ENCODE peak calls at places on chromosomes 6 and 20, in five cellular contexts. S, L, U, B and T are unnamed samples.

GRCh38 chr6:158771399-158772158 is 47.6 kb downstream of the EZR start:
- DNase-seq in S (no peak), L (no peak), U (no peak), B (no peak), T (no peak)

GRCh38 chr20:11807070-11807741 is 110.5 kb upstream of the BTBD3 start:
- DNase-seq in S (no peak), L (no peak), U (no peak), B (peak), T (no peak)

GRCh38 chr20:36339646-36340592 is 33.8 kb downstream of the DLGAP4 start:
- DNase-seq in S (no peak), L (no peak), U (peak), B (no peak), T (no peak)

GRCh38 chr6:93992976-93993375 is 573.6 kb upstream of the EPHA7 start:
- DNase-seq in S (no peak), L (no peak), U (no peak), B (no peak), T (no peak)

GRCh38 chr6:46113370-46113769 is 16.4 kb upstream of the ENPP4 start:
- DNase-seq in S (no peak), L (no peak), U (no peak), B (no peak), T (no peak)

GRCh38 chr20:48850681-48851299 is 23.0 kb upstream of the PREX1 start:
- DNase-seq in S (no peak), L (no peak), U (no peak), B (no peak), T (no peak)

GRCh38 chr6:138590796-138591709 is 91.8 kb upstream of the NHSL1 start:
- DNase-seq in S (peak), L (peak), U (no peak), B (peak), T (peak)

GRCh38 chr20:9306521-9306920 is 207.9 kb upstream of the LAMP5 start:
- DNase-seq in S (no peak), L (no peak), U (no peak), B (no peak), T (no peak)

GRCh38 chr6:42864602-42865001 is 14.8 kb upstream of the RPL7L1 start:
- DNase-seq in S (no peak), L (no peak), U (no peak), B (no peak), T (no peak)

GRCh38 chr6:134173007-134173690 is 120.7 kb upstream of the SLC2A12 start:
- DNase-seq in S (no peak), L (no peak), U (no peak), B (no peak), T (no peak)

GRCh38 chr6:134175532-134176282 is 123.3 kb upstream of the SLC2A12 start:
- DNase-seq in S (peak), L (peak), U (peak), B (no peak), T (peak)

GRCh38 chr6:134173936-134174789 is 121.7 kb upstream of the SLC2A12 start:
- DNase-seq in S (peak), L (peak), U (peak), B (no peak), T (peak)

GRCh38 chr6:134176283-134176975 is 124.0 kb upstream of the SLC2A12 start:
- DNase-seq in S (peak), L (no peak), U (peak), B (no peak), T (peak)

DNA sequence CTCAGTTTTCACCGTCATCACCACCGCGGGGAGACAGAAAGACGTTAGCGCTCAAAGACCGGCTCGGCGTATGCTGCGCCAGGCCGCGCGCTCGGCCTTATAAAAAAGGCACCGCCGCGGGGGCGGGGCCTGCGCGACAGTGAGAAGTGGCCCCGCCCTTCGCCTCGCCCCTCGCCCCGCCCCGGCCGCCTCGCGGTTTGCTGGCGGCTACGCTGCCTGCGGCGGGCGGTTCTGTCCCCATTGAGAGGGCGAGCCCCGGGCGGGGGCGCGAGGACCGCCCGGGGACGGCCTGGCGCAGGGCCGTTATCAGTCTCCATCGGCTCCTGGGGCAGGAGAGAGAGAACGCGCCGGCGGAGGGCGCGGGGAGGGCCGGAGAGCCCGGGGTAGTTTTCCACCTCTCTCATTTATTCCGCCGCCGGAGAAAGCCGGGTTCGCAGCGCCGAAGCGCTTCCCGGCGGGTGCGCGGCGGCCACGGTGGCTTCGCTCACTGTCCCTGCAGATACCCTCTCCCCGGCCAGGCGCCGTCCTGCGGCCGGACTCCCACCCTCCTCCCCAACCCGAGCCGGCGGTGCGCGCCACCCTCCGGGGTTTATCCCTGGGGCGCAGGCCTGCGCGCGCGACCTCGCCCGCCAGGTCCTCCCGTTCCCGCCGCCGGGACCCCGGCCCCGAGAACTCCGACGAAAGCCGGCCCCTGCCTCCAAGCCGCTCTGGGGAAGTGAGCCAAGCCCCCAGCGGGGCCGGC is 122.5 kb upstream of the SLC2A12 start:
- DNase-seq in S (peak), L (peak), U (peak), B (peak), T (peak)
- TF ChIP-seq POLR2A in S (peak), L (peak), U (peak), B (peak), T (peak)

GRCh38 chr6:107657755-107658461 is 166.2 kb downstream of the SCML4 start:
- DNase-seq in S (peak), L (no peak), U (peak), B (peak), T (no peak)
- TF ChIP-seq POLR2A in S (no peak), L (no peak), U (peak), B (no peak), T (no peak)

DNA sequence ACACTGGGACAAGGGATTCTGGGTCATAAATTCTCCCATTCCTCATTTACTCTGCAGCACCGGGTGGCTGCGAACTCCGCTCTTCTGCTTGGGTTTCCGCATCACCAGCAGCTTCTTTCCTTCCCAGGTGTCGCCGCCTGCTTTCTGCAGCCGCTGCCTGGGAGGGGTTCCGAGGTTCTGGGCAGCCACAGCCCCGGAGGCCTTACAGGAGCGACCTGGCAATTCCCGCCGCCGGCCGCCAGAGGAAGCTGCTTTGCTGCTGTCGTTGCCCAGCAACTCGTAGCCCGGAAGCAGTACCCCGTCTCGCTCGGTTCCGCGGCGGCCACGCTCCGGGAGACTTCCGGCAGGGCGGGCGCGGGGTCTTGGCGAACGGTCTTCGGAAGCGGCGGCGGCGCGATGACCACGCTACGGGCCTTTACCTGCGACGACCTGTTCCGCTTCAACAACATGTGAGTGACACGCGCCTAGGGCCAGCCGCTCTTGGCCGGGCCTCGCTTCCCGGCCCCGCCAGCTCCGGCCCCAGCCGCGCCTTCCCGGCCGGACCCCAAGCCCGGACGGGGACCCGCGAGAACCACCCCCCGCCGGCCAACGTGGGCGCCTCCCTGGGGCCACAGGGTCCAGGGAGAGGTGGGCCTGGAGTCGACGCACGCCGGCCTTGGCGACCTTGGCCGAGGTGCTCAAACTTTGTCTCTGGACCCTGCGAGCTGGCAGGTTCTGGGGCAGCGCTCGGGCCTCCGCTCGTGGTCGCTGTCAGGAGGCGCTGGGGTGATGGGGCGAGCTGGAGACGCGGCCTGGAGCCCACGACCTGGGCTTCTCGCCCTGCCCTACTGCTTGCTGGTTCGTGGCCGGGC is at the start of gene NAA20:
- DNase-seq in S (peak), L (peak), U (peak), B (peak), T (peak)
- TF ChIP-seq POLR2A in S (peak), L (no peak), U (no peak), B (peak), T (peak)

GRCh38 chr6:76593668-76594067 is 521.2 kb upstream of the IMPG1 start:
- DNase-seq in S (no peak), L (no peak), U (peak), B (no peak), T (no peak)
- TF ChIP-seq POLR2A in S (no peak), L (no peak), U (no peak), B (no peak), T (no peak)

DNA sequence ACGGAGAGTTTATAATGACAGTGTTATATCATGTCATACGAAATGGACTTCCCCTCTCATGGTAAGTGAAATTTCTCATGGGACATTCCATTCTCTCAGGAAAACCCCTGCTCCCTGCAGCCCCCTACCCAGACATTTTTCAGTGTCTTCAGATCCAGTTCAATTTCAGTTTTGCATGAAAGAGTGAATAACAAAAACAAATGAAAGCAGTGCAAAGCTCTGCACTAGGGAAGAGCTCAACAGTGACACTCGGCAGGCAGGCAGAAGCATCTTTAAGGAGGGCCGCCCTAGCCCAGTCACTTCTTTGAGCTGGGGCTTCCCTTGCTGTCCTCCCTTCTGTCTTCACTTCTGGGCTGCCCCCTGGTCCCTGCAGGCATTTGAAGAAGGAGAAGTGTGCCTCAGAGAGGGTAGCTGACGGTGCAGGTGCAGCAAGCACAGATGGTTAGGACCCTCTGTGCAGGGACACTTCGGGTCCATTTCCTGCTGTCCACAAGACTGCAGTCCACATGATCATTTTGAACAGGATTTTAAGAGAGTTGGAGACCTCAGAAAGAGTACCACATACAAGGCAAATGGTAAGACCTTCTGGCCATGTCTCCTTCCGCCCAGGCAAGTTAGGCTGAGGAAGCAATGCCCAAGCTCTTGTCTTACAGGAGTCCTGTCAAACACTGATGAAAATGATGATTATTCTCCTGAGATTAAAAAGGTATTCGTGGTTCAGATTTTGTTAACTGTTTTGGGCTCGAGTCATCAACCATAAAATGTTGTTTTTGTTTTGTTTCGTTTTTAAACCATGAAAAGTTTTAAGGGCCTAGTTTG is 5.4 kb upstream of the DUSP22 start:
- DNase-seq in S (no peak), L (no peak), U (peak), B (no peak), T (no peak)
- TF ChIP-seq POLR2A in S (no peak), L (no peak), U (no peak), B (no peak), T (no peak)

GRCh38 chr20:21125849-21126840 is at the start of gene KIZ:
- DNase-seq in S (peak), L (peak), U (peak), B (peak), T (peak)
- TF ChIP-seq POLR2A in S (peak), L (peak), U (peak), B (peak), T (peak)

DNA sequence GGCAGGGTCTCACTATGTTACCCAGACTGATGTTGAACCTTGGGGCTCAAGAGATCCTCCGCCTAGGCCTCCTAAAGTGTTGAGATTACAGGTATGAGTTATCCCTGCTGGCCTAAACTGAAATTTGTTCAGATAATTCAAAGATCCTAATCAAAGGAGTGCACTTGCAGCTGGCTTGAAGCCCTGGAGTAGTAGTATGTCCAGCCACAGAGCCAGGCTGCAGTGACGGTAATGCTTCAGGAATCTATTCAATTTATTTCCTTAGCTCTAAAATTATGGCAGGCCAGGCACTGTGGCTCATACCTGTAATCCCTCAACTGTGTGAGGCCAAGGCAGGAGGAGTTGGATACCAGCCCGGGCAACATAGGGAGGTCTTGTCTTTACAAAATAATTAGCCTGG is 1.4 kb upstream of the DDX43 start:
- DNase-seq in S (no peak), L (no peak), U (no peak), B (no peak), T (no peak)
- TF ChIP-seq POLR2A in S (no peak), L (no peak), U (no peak), B (no peak), T (no peak)

GRCh38 chr6:6969761-6970223 is 138.0 kb upstream of the RREB1 start:
- DNase-seq in S (no peak), L (no peak), U (no peak), B (no peak), T (peak)
- TF ChIP-seq POLR2A in S (no peak), L (no peak), U (no peak), B (no peak), T (no peak)

DNA sequence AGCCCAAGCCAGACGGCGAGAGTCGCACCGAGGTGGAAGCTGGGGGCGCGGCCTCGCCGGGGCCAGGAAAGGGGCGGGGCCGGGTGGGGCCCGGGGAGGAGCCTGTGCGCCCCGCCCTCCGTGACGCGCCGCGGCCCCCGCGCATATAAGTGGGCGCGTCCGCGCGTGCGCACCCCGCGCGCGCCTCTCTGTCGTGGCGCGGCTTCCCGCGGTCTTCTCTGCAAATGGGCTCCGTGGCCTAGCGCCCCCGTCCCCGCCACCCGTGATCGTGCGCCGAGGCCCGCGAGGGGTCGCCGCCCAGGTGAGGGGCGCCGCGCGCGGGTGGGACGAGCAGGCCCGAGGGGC is at the start of gene PPDPF:
- DNase-seq in S (peak), L (peak), U (peak), B (peak), T (peak)
- TF ChIP-seq POLR2A in S (peak), L (peak), U (peak), B (peak), T (peak)

GRCh38 chr6:76221525-76221924 is 149.1 kb upstream of the IMPG1 start:
- DNase-seq in S (no peak), L (no peak), U (no peak), B (no peak), T (no peak)

GRCh38 chr6:76217606-76218005 is 145.1 kb upstream of the IMPG1 start:
- DNase-seq in S (no peak), L (no peak), U (no peak), B (no peak), T (no peak)

GRCh38 chr6:76222189-76222588 is 149.7 kb upstream of the IMPG1 start:
- DNase-seq in S (no peak), L (no peak), U (no peak), B (no peak), T (no peak)
- TF ChIP-seq POLR2A in S (no peak), L (no peak), U (no peak), B (no peak), T (no peak)